ENCODE peak calls at places on chromosomes 1 and 21, in eight cellular contexts. One of them, this sample, is unnamed.

GRCh38 chr1:60972841-60973364 is 109.5 kb upstream of the NFIA start:
- DNase-seq in spleen: no peak
- DNase-seq in right lobe of liver: no peak
- DNase-seq in transverse colon: no peak
- DNase-seq in ovary: no peak
- DNase-seq in heart left ventricle: no peak
- DNase-seq in upper lobe of left lung: no peak
- DNase-seq in GM12891: no peak
- DNase-seq in this sample: peak

GRCh38 chr1:145997156-145998023 is 1.0 kb upstream of the TXNIP start:
- DNase-seq in right lobe of liver: no peak
- DNase-seq in GM12891: peak
- DNase-seq in transverse colon: peak
- DNase-seq in heart left ventricle: peak
- DNase-seq in upper lobe of left lung: peak
- DNase-seq in ovary: no peak
- DNase-seq in spleen: peak
- DNase-seq in this sample: peak

GRCh38 chr1:6628971-6629479 is 4.4 kb downstream of the THAP3 start:
- DNase-seq in right lobe of liver: no peak
- DNase-seq in transverse colon: no peak
- DNase-seq in upper lobe of left lung: no peak
- DNase-seq in GM12891: no peak
- DNase-seq in spleen: no peak
- DNase-seq in ovary: no peak
- DNase-seq in heart left ventricle: no peak
- DNase-seq in this sample: no peak

GRCh38 chr1:110605901-110606783 is at the start of gene KCNA2:
- DNase-seq in spleen: peak
- DNase-seq in upper lobe of left lung: no peak
- DNase-seq in right lobe of liver: no peak
- DNase-seq in transverse colon: peak
- DNase-seq in heart left ventricle: peak
- DNase-seq in ovary: peak
- DNase-seq in GM12891: no peak
- DNase-seq in this sample: no peak

GRCh38 chr1:76944942-76945341 is 77.7 kb downstream of the ST6GALNAC5 start:
- DNase-seq in spleen: no peak
- DNase-seq in transverse colon: no peak
- DNase-seq in heart left ventricle: no peak
- DNase-seq in upper lobe of left lung: no peak
- DNase-seq in ovary: no peak
- DNase-seq in GM12891: no peak
- DNase-seq in right lobe of liver: no peak
- DNase-seq in this sample: no peak

GRCh38 chr21:37273911-37274690 is 7.0 kb upstream of the VPS26C start:
- DNase-seq in heart left ventricle: no peak
- DNase-seq in transverse colon: no peak
- DNase-seq in spleen: no peak
- DNase-seq in right lobe of liver: no peak
- DNase-seq in GM12891: no peak
- DNase-seq in ovary: no peak
- DNase-seq in upper lobe of left lung: no peak
- DNase-seq in this sample: no peak

GRCh38 chr1:200919386-200919785 is 24.7 kb downstream of the INAVA start:
- DNase-seq in spleen: peak
- DNase-seq in ovary: no peak
- DNase-seq in right lobe of liver: no peak
- DNase-seq in GM12891: no peak
- DNase-seq in transverse colon: no peak
- DNase-seq in heart left ventricle: no peak
- DNase-seq in upper lobe of left lung: no peak
- DNase-seq in this sample: no peak

GRCh38 chr1:32742956-32743355 is 40.4 kb upstream of the SYNC start:
- DNase-seq in upper lobe of left lung: peak
- DNase-seq in spleen: no peak
- DNase-seq in GM12891: no peak
- DNase-seq in heart left ventricle: peak
- DNase-seq in ovary: no peak
- DNase-seq in right lobe of liver: no peak
- DNase-seq in transverse colon: peak
- DNase-seq in this sample: no peak

GRCh38 chr21:36246080-36246631 is 73.8 kb upstream of the MORC3 start:
- DNase-seq in ovary: no peak
- DNase-seq in transverse colon: peak
- DNase-seq in upper lobe of left lung: peak
- DNase-seq in heart left ventricle: no peak
- DNase-seq in GM12891: no peak
- DNase-seq in spleen: no peak
- DNase-seq in right lobe of liver: peak
- DNase-seq in this sample: no peak

GRCh38 chr1:46532498-46533178 is 18.8 kb downstream of the KNCN start:
- DNase-seq in ovary: peak
- DNase-seq in transverse colon: peak
- DNase-seq in heart left ventricle: peak
- DNase-seq in right lobe of liver: no peak
- DNase-seq in upper lobe of left lung: peak
- DNase-seq in spleen: peak
- DNase-seq in GM12891: peak
- DNase-seq in this sample: peak
- TF ChIP-seq POLR2A in ovary: no peak
- TF ChIP-seq POLR2A in transverse colon: no peak
- TF ChIP-seq POLR2A in heart left ventricle: no peak
- TF ChIP-seq POLR2A in right lobe of liver: no peak
- TF ChIP-seq POLR2A in upper lobe of left lung: no peak
- TF ChIP-seq POLR2A in spleen: no peak
- TF ChIP-seq POLR2A in GM12891: no peak
- TF ChIP-seq POLR2A in this sample: no peak

GRCh38 chr21:34576043-34576466 is 38.9 kb downstream of the RCAN1 start:
- DNase-seq in spleen: no peak
- DNase-seq in transverse colon: no peak
- DNase-seq in GM12891: no peak
- DNase-seq in right lobe of liver: no peak
- DNase-seq in upper lobe of left lung: no peak
- DNase-seq in heart left ventricle: peak
- DNase-seq in ovary: no peak
- DNase-seq in this sample: no peak

GRCh38 chr21:34571994-34572393 is 42.9 kb downstream of the RCAN1 start:
- DNase-seq in ovary: no peak
- DNase-seq in GM12891: no peak
- DNase-seq in upper lobe of left lung: no peak
- DNase-seq in heart left ventricle: no peak
- DNase-seq in spleen: no peak
- DNase-seq in transverse colon: no peak
- DNase-seq in right lobe of liver: no peak
- DNase-seq in this sample: no peak

GRCh38 chr21:34574984-34575529 is 39.9 kb downstream of the RCAN1 start:
- DNase-seq in heart left ventricle: no peak
- DNase-seq in GM12891: no peak
- DNase-seq in transverse colon: no peak
- DNase-seq in spleen: no peak
- DNase-seq in right lobe of liver: no peak
- DNase-seq in upper lobe of left lung: no peak
- DNase-seq in ovary: no peak
- DNase-seq in this sample: no peak

GRCh38 chr21:34570315-34570714 is 44.6 kb downstream of the RCAN1 start:
- DNase-seq in heart left ventricle: no peak
- DNase-seq in GM12891: no peak
- DNase-seq in ovary: no peak
- DNase-seq in upper lobe of left lung: no peak
- DNase-seq in right lobe of liver: no peak
- DNase-seq in spleen: no peak
- DNase-seq in transverse colon: no peak
- DNase-seq in this sample: no peak

GRCh38 chr21:34574581-34574980 is 40.3 kb downstream of the RCAN1 start:
- DNase-seq in spleen: no peak
- DNase-seq in ovary: no peak
- DNase-seq in upper lobe of left lung: no peak
- DNase-seq in heart left ventricle: no peak
- DNase-seq in transverse colon: no peak
- DNase-seq in GM12891: no peak
- DNase-seq in right lobe of liver: no peak
- DNase-seq in this sample: no peak
- TF ChIP-seq POLR2A in spleen: no peak
- TF ChIP-seq POLR2A in ovary: no peak
- TF ChIP-seq POLR2A in upper lobe of left lung: no peak
- TF ChIP-seq POLR2A in heart left ventricle: no peak
- TF ChIP-seq POLR2A in transverse colon: no peak
- TF ChIP-seq POLR2A in GM12891: no peak
- TF ChIP-seq POLR2A in right lobe of liver: no peak
- TF ChIP-seq POLR2A in this sample: no peak

GRCh38 chr21:31900121-31900895 is 27.5 kb downstream of the HUNK start:
- DNase-seq in ovary: no peak
- DNase-seq in spleen: no peak
- DNase-seq in upper lobe of left lung: no peak
- DNase-seq in transverse colon: peak
- DNase-seq in GM12891: no peak
- DNase-seq in heart left ventricle: no peak
- DNase-seq in right lobe of liver: peak
- DNase-seq in this sample: no peak
- TF ChIP-seq POLR2A in ovary: no peak
- TF ChIP-seq POLR2A in spleen: no peak
- TF ChIP-seq POLR2A in upper lobe of left lung: no peak
- TF ChIP-seq POLR2A in transverse colon: peak
- TF ChIP-seq POLR2A in GM12891: no peak
- TF ChIP-seq POLR2A in heart left ventricle: no peak
- TF ChIP-seq POLR2A in right lobe of liver: peak
- TF ChIP-seq POLR2A in this sample: no peak

DNA sequence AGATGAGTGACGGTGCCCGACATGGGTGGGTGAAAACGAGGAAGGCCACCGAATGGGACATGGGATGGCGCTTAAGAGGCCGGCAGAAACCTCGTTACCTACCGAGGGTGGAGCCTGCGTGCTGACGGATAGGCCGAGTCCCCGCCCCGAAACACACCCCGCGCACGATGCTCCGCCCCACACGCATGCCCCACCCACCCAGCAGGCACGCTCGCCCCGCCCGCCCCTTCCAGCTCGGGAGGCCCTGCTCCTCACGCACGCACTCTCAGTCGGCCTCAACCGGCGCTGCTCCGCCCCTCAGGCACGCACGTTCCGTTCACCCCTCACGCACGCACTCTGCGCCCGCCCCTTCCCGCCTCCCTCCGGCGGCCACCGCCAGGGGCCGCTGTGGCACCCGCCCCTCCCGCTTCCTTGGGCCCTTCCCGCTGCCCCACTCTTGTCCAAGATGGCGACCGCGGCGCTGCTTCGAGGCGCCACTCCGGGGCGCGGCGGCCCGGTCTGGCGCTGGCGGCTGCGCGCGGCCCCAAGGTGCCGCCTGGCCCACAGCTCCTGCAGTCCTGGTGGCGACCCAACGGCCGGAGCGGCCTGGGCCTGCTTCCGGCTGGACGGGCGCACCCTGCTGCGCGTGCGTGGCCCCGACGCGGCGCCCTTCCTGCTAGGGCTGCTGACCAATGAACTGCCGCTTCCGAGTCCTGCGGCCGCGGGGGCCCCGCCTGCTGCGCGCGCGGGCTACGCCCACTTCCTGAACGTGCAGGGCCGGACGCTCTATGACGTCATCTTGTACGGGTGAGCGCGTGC is at the start of gene IBA57:
- DNase-seq in transverse colon: peak
- DNase-seq in upper lobe of left lung: peak
- DNase-seq in heart left ventricle: peak
- DNase-seq in ovary: peak
- DNase-seq in spleen: peak
- DNase-seq in right lobe of liver: peak
- DNase-seq in GM12891: peak
- DNase-seq in this sample: peak
- TF ChIP-seq POLR2A in transverse colon: peak
- TF ChIP-seq POLR2A in upper lobe of left lung: no peak
- TF ChIP-seq POLR2A in heart left ventricle: peak
- TF ChIP-seq POLR2A in ovary: peak
- TF ChIP-seq POLR2A in spleen: peak
- TF ChIP-seq POLR2A in right lobe of liver: peak
- TF ChIP-seq POLR2A in GM12891: peak
- TF ChIP-seq POLR2A in this sample: peak

DNA sequence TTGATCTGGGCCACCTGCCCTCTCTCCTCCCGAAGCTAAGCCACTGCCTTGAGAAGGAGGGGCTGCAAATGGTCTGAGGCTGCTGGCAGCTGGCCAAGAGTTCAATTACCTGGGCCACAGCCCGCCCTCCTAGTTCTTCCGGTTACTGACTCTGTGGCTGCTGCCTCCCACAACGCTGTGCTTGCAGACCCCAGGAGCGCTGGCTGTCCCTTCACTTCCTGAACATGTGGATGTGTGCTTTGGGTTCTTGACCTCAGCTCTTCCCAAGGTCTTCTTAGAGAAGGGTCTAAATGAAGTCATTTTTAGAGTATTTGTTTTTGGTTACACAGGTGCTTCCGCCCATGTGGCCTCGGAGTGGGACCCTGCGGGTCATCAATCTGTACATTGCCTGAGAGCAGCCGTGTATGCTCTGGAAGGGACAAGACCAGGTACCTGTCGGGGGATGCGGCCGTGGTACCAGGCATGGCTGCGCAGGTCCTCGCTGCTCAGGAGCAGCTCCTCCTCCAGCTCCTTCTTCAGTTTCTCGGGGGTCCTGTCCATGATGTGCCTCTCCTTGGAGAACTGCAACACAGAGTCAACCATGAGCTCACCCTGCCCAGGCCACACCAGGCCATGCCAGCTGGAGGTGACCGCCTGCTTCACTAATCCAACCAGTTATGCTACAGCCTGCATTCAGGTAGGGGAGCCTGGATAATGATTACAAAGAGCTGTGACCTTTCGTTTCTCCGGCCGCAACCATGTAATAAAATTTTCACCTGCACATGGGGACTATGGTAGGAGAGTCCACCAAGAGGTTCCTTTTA is 89.6 kb downstream of the BCAR3 start:
- DNase-seq in ovary: no peak
- DNase-seq in transverse colon: peak
- DNase-seq in spleen: peak
- DNase-seq in upper lobe of left lung: peak
- DNase-seq in right lobe of liver: peak
- DNase-seq in heart left ventricle: no peak
- DNase-seq in GM12891: peak
- DNase-seq in this sample: no peak
- TF ChIP-seq POLR2A in ovary: no peak
- TF ChIP-seq POLR2A in transverse colon: peak
- TF ChIP-seq POLR2A in spleen: no peak
- TF ChIP-seq POLR2A in upper lobe of left lung: no peak
- TF ChIP-seq POLR2A in right lobe of liver: peak
- TF ChIP-seq POLR2A in heart left ventricle: no peak
- TF ChIP-seq POLR2A in GM12891: no peak
- TF ChIP-seq POLR2A in this sample: no peak